ENCODE peak calls at places on chromosomes 13 and 19, in five cellular contexts. J is ACHN, W is NCI-H1930, A is MM.1S, Z is NCI-H187. L is an unnamed sample.

GRCh38 chr13:114145256-114145655 is 12.8 kb upstream of the RASA3 start:
- DNase-seq in J (no peak), W (no peak), A (no peak), Z (no peak), L (no peak)

GRCh38 chr19:1520203-1520780 is 3.6 kb upstream of the PLK5 start:
- DNase-seq in J (no peak), W (no peak), A (peak; percentile 44), Z (no peak), L (no peak)

GRCh38 chr13:19156013-19156825 is 25.4 kb downstream of the TUBA3C start:
- DNase-seq in J (no peak), W (no peak), A (no peak), Z (no peak), L (no peak)

GRCh38 chr19:3065675-3066357 is 3.5 kb upstream of the TLE5 start:
- DNase-seq in J (no peak), W (no peak), A (peak; percentile 68), Z (no peak), L (no peak)

GRCh38 chr13:113928701-113929627 is 44.9 kb downstream of the C13orf46 start:
- DNase-seq in J (no peak), W (no peak), A (no peak), Z (no peak), L (no peak)

GRCh38 chr19:5804516-5805464 is at the start of gene NRTN:
- DNase-seq in J (peak; percentile 14), W (no peak), A (peak; percentile 55), Z (no peak), L (no peak)

GRCh38 chr13:93775507-93776108 is 549.0 kb downstream of the GPC6 start:
- DNase-seq in J (peak; percentile 25), W (no peak), A (no peak), Z (no peak), L (no peak)

GRCh38 chr13:91347996-91348905 is 764 bp downstream of the MIR17HG start:
- DNase-seq in J (peak; percentile 27), W (no peak), A (peak; percentile 31), Z (no peak), L (no peak)

GRCh38 chr13:73416093-73416492 is 357.3 kb downstream of the KLF5 start:
- DNase-seq in J (no peak), W (no peak), A (no peak), Z (no peak), L (no peak)

GRCh38 chr13:79273045-79273444 is 133.0 kb downstream of the RBM26 start:
- DNase-seq in J (no peak), W (no peak), A (no peak), Z (no peak), L (no peak)

GRCh38 chr19:45016388-45017314 is 15.4 kb downstream of the RELB start:
- DNase-seq in J (peak; percentile 69), W (peak; percentile 15), A (peak; percentile 99), Z (peak; percentile 57), L (peak; percentile 76)

GRCh38 chr13:24985102-24985501 is 110.8 kb upstream of the PABPC3 start:
- DNase-seq in J (no peak), W (no peak), A (no peak), Z (no peak), L (peak; percentile 8)

GRCh38 chr19:51366999-51367564 is 894 bp upstream of the ETFB start:
- DNase-seq in J (no peak), W (no peak), A (no peak), Z (no peak), L (no peak)

GRCh38 chr19:38290631-38291147 is 13.4 kb upstream of the C19orf33 start:
- DNase-seq in J (peak; percentile 79), W (no peak), A (no peak), Z (no peak), L (no peak)

GRCh38 chr19:45973564-45974338 is at the start of gene NOVA2:
- DNase-seq in J (peak; percentile 5), W (peak; percentile 85), A (no peak), Z (peak; percentile 36), L (peak; percentile 82)

GRCh38 chr13:38888309-38888708 is 102.3 kb downstream of the STOML3 start:
- DNase-seq in J (peak; percentile 47), W (no peak), A (no peak), Z (no peak), L (no peak)

GRCh38 chr13:112709825-112710783 is 20.3 kb downstream of the ATP11A start:
- DNase-seq in J (no peak), W (no peak), A (no peak), Z (no peak), L (no peak)

GRCh38 chr19:33339016-33339749 is 34.3 kb upstream of the CEBPG start:
- DNase-seq in J (no peak), W (no peak), A (no peak), Z (no peak), L (no peak)

GRCh38 chr19:19385900-19386339 is 19.6 kb upstream of the GATAD2A start:
- DNase-seq in J (no peak), W (peak; percentile 59), A (no peak), Z (no peak), L (peak; percentile 27)

L was measured in HTR-8/SVneo.